ENCODE peak calls at places on chromosomes 13 and 19, in nine cellular contexts. U is stomach; I is CD8-positive, alpha-beta T cell; A is prostate gland; L is uterus; Q is ascending aorta; M is PC-3; O is OCI-LY7; F is body of pancreas. C is an unnamed sample. For H3K4me1, the result is how much of the 10 kb centered on the place peaks cover.

GRCh38 chr19:3743486-3743885 is 18.0 kb downstream of the APBA3 start:
- DNase-seq in U (no peak), I (no peak), A (no peak), L (no peak), Q (no peak), M (no peak), O (peak), F (no peak), C (no peak)

GRCh38 chr13:32745509-32745908 is 159.3 kb downstream of the PDS5B start:
- DNase-seq in U (no peak), I (no peak), A (no peak), L (no peak), Q (no peak), M (no peak), O (no peak), F (no peak), C (no peak)

GRCh38 chr19:45781282-45782161 is 768 bp downstream of the DMPK start:
- DNase-seq in U (peak), I (no peak), A (peak), L (peak), Q (no peak), M (peak), O (no peak), F (peak), C (no peak)

GRCh38 chr13:95382906-95383305 is 81.7 kb upstream of the ABCC4 start:
- DNase-seq in U (no peak), I (no peak), A (no peak), L (no peak), Q (no peak), M (no peak), O (no peak), F (no peak), C (no peak)

GRCh38 chr13:105363747-105364177 is 1171.7 kb downstream of the EFNB2 start:
- DNase-seq in U (no peak), I (no peak), A (no peak), L (no peak), Q (no peak), M (no peak), O (no peak), F (no peak), C (no peak)

GRCh38 chr19:12821761-12822160 is 12.6 kb downstream of the RTBDN start:
- DNase-seq in U (no peak), I (no peak), A (no peak), L (no peak), Q (no peak), M (peak), O (no peak), F (no peak), C (no peak)

GRCh38 chr19:42251572-42251990 is 3.3 kb downstream of the ERF start:
- DNase-seq in U (no peak), I (no peak), A (no peak), L (peak), Q (no peak), M (no peak), O (no peak), F (no peak), C (no peak)

GRCh38 chr19:7013678-7014077 is 7.6 kb downstream of the MBD3L2B start:
- DNase-seq in U (no peak), I (no peak), A (no peak), L (no peak), Q (no peak), M (peak), O (no peak), F (no peak), C (peak)

GRCh38 chr19:16703677-16704076 is 16.0 kb upstream of the NWD1 start:
- DNase-seq in U (no peak), I (no peak), A (no peak), L (no peak), Q (no peak), M (no peak), O (no peak), F (no peak), C (no peak)

GRCh38 chr19:47494211-47494547 is 10.2 kb upstream of the KPTN start:
- DNase-seq in U (no peak), I (no peak), A (no peak), L (no peak), Q (no peak), M (no peak), O (no peak), F (no peak), C (no peak)

GRCh38 chr13:20405691-20406090 is 120.0 kb downstream of the CRYL1 start:
- DNase-seq in U (peak), I (no peak), A (no peak), L (no peak), Q (peak), M (no peak), O (no peak), F (no peak), C (no peak)
- H3K4me3 ChIP-seq in U (no peak), I (no peak), A (no peak), L (no peak), Q (no peak), M (no peak), O (no peak), F (no peak), C (no peak)

GRCh38 chr13:91248249-91248648 is 99.2 kb upstream of the MIR17HG start:
- DNase-seq in U (no peak), I (no peak), A (no peak), L (no peak), Q (no peak), M (no peak), O (no peak), F (no peak), C (no peak)

GRCh38 chr13:91245283-91245682 is 102.2 kb upstream of the MIR17HG start:
- DNase-seq in U (no peak), I (no peak), A (no peak), L (no peak), Q (no peak), M (no peak), O (no peak), F (no peak), C (no peak)

GRCh38 chr13:91249370-91249769 is 98.1 kb upstream of the MIR17HG start:
- DNase-seq in U (no peak), I (no peak), A (no peak), L (no peak), Q (no peak), M (no peak), O (no peak), F (no peak), C (no peak)

GRCh38 chr13:91242652-91243051 is 104.8 kb upstream of the MIR17HG start:
- DNase-seq in U (no peak), I (no peak), A (no peak), L (no peak), Q (no peak), M (no peak), O (no peak), F (no peak), C (no peak)

GRCh38 chr13:91247768-91248167 is 99.7 kb upstream of the MIR17HG start:
- DNase-seq in U (no peak), I (no peak), A (no peak), L (no peak), Q (no peak), M (peak), O (peak), F (no peak), C (no peak)
- TF ChIP-seq CTCF in U (no peak), I (no peak), A (no peak), L (no peak), Q (no peak), M (peak), O (no peak), F (no peak), C (no peak)

GRCh38 chr13:92833071-92833470 is 393.5 kb upstream of the GPC6 start:
- DNase-seq in U (no peak), I (no peak), A (no peak), L (no peak), Q (no peak), M (peak), O (no peak), F (no peak), C (no peak)
- H3K4me1 ChIP-seq in U (under half), I (under half), A (under half), L (under half), Q (under half), M (under half), O (under half), F (under half), C (under half)

DNA sequence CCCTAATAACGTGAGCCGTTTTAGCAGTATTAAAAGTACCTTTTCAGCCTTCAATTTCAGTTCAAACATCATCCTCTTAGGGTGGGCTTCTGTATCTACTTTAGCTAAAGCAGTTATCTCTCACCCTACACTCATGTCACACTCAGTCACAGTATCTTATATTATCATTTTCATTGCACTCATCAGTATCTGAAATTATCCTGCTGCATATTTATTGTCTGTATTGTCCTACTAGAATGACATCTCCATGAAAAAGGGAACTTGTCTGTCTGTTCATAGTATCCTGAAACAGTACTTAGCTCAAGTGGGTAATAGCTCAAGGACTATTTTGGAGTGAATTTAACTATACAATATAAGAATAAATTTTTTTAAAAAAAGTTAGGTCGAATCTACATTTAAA is 19.9 kb upstream of the RFC3 start:
- DNase-seq in U (no peak), I (no peak), A (no peak), L (no peak), Q (no peak), M (no peak), O (no peak), F (no peak), C (no peak)
- H3K4me3 ChIP-seq in U (no peak), I (no peak), A (no peak), L (no peak), Q (no peak), M (no peak), O (no peak), F (no peak), C (no peak)

DNA sequence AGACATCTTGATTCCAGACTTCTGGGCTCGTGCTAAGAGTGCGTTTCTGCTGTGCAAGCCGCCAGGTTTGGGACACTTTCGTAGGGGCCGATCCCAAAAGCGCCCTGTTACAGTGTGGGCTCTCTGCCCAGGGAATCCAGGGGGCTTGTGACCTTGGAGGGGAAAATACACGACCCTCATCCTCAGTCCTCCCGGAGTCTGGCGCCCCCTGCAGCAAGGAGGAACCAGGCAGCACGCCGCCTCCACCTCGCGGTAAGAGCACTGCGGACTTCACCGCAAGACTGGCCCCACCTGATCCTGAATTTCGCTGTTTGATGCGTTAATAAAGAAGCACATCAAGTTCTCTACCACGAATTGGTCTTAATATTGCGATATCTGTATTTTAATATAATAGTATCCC is 5.2 kb downstream of the POLRMT start:
- DNase-seq in U (no peak), I (no peak), A (no peak), L (no peak), Q (no peak), M (no peak), O (no peak), F (no peak), C (no peak)
- TF ChIP-seq CTCF in U (no peak), I (no peak), A (no peak), L (no peak), Q (no peak), M (peak), O (peak), F (no peak), C (no peak)

GRCh38 chr19:34176581-34176980 is 4.3 kb downstream of the LSM14A start:
- DNase-seq in U (no peak), I (no peak), A (no peak), L (no peak), Q (no peak), M (no peak), O (no peak), F (no peak), C (no peak)
- H3K4me1 ChIP-seq in U (half or more), I (half or more), A (under half), L (under half), Q (under half), M (half or more), O (half or more), F (half or more), C (under half)

GRCh38 chr19:44661904-44662303 is 9.4 kb upstream of the CEACAM19 start:
- DNase-seq in U (no peak), I (no peak), A (no peak), L (no peak), Q (no peak), M (no peak), O (no peak), F (peak), C (no peak)
- H3K4me3 ChIP-seq in U (no peak), I (no peak), A (no peak), L (no peak), Q (no peak), M (no peak), O (no peak), F (no peak), C (no peak)

C was measured in lung.